ENCODE peak calls at places on chromosomes 11 and 22, in five cellular contexts. K, R, C, F and B are unnamed samples.

GRCh38 chr11:33949201-33949913 is 57.5 kb upstream of the LMO2 start:
- DNase-seq in R (no peak), C (no peak), F (no peak), K (no peak), B (no peak)

GRCh38 chr22:24049978-24050377 is 38.9 kb downstream of the CABIN1 start:
- DNase-seq in F (no peak), K (no peak), C (no peak), R (peak; percentile 14), B (no peak)

GRCh38 chr11:911031-911889 is 650 bp upstream of the CHID1 start:
- DNase-seq in R (peak; percentile 55), K (peak; percentile 35), F (no peak), C (no peak), B (no peak)

GRCh38 chr11:18721576-18722292 is 4.3 kb downstream of the IGSF22 start:
- DNase-seq in F (no peak), K (peak; percentile 64), C (peak; percentile 67), R (peak; percentile 74), B (peak; percentile 61)

GRCh38 chr22:41782316-41782715 is 18.2 kb upstream of the CCDC134 start:
- DNase-seq in R (no peak), F (no peak), C (no peak), K (no peak), B (no peak)

GRCh38 chr11:116851631-116852030 is 14.2 kb upstream of the APOA1 start:
- DNase-seq in K (no peak), R (no peak), C (no peak), F (no peak), B (no peak)

GRCh38 chr22:43826142-43827093 is 14.3 kb upstream of the EFCAB6 start:
- DNase-seq in C (peak; percentile 58), F (no peak), R (no peak), K (peak; percentile 46), B (no peak)

GRCh38 chr11:127106142-127106541 is 105.6 kb upstream of the KIRREL3 start:
- DNase-seq in R (no peak), K (no peak), F (no peak), C (no peak), B (no peak)

GRCh38 chr11:19374189-19374588 is 133.4 kb upstream of the E2F8 start:
- DNase-seq in F (no peak), C (no peak), R (no peak), K (peak; percentile 70), B (no peak)

GRCh38 chr11:110858556-110858921 is 146.3 kb upstream of the ARHGAP20 start:
- DNase-seq in R (no peak), F (peak; percentile 77), C (no peak), K (no peak), B (peak; percentile 87)

GRCh38 chr22:29610780-29611179 is 7.3 kb downstream of the NF2 start:
- DNase-seq in F (no peak), K (no peak), R (no peak), C (no peak), B (no peak)

GRCh38 chr11:17991799-17992433 is 20.9 kb downstream of the SERGEF start:
- DNase-seq in K (peak; percentile 70), F (no peak), R (peak; percentile 56), C (no peak), B (no peak)

GRCh38 chr11:32231909-32232493 is 141.1 kb downstream of the RCN1 start:
- DNase-seq in F (no peak), K (peak; percentile 53), R (no peak), C (no peak), B (no peak)
- TF ChIP-seq EP300 in F (no peak), K (no peak), R (no peak), C (no peak), B (no peak)

GRCh38 chr11:88341852-88342251 is 4.3 kb upstream of the CTSC start:
- DNase-seq in C (no peak), R (no peak), F (no peak), K (peak; percentile 6), B (no peak)

GRCh38 chr11:88335284-88335683 is 2.3 kb downstream of the CTSC start:
- DNase-seq in F (no peak), C (no peak), R (no peak), K (no peak), B (no peak)

GRCh38 chr11:88340366-88340930 is 2.9 kb upstream of the CTSC start:
- DNase-seq in R (no peak), K (no peak), C (no peak), F (no peak), B (no peak)

GRCh38 chr11:88338223-88338661 is 706 bp upstream of the CTSC start:
- DNase-seq in C (no peak), F (peak; percentile 77), R (peak; percentile 29), K (peak; percentile 57), B (peak; percentile 31)

GRCh38 chr11:88337342-88338222 is at the start of gene CTSC:
- DNase-seq in F (peak; percentile 96), K (peak; percentile 87), R (peak; percentile 90), C (peak; percentile 94), B (peak; percentile 89)
- TF ChIP-seq EP300 in F (no peak), K (no peak), R (peak; percentile 51), C (no peak), B (peak; percentile 91)

DNA sequence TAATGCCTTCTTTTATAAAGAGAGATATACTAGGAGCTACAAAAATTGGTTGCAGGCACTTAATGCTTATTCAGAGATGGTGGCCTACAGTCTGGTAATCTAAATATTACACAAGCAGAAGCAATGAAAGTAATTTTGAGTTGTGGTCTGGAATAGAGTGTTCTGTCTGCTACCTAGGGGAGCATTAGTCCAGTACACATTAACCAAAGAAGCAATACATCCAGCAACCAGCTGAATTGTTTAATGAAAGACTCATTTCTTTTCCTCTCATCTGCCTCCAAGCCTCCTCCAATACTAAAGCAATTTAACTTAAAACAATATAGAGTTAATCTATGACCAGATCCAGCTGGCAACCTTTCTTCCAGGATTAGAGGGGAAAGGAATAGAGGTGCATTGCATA is 877.1 kb upstream of the CNTN5 start:
- DNase-seq in R (no peak), C (no peak), F (no peak), K (no peak), B (no peak)
- TF ChIP-seq EP300 in R (no peak), C (no peak), F (no peak), K (no peak), B (no peak)

GRCh38 chr22:36386900-36387663 is 685 bp downstream of the MYH9 start:
- DNase-seq in F (peak; percentile 88), K (no peak), C (peak; percentile 71), R (peak; percentile 30), B (no peak)
- TF ChIP-seq EP300 in F (no peak), K (no peak), C (no peak), R (no peak), B (peak; percentile 6)

GRCh38 chr11:62545437-62546243 is 966 bp downstream of the AHNAK start:
- DNase-seq in C (peak; percentile 98), R (peak; percentile 87), F (peak; percentile 97), K (peak; percentile 86), B (peak; percentile 92)
- TF ChIP-seq EP300 in C (no peak), R (peak; percentile 66), F (no peak), K (no peak), B (peak; percentile 53)

DNA sequence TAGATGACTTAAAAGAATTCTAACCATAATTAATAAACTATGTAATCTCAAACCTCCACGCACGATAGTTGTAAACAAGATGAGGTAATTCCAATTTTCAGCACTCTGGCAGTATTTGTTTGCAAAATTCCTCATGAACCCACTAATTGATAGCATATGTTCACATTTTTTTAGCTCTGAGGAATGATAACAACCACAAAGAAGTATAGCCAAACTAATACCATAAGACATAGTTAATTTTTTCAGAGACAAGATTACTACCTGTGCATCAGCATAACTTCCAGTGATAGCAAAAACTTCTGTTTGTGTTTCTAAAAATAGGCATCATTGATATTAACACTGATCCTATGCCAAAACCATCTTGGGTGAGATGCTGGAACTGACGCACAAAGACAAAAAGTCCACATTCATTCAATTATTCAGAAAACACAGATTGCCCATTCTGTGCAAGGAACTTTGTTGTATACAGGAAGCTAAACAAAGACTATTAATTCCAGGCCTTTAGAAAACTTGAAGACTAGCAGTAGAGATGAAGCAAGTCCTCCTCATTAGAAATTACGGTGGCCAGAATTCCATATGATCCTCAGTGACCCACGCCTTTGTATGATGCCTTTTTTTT is 57.7 kb downstream of the PDGFD start:
- DNase-seq in R (no peak), F (no peak), K (no peak), C (no peak), B (no peak)
- TF ChIP-seq EP300 in R (no peak), F (no peak), K (no peak), C (no peak), B (no peak)

GRCh38 chr11:130670200-130670599 is 221.8 kb downstream of the ADAMTS15 start:
- DNase-seq in C (no peak), F (no peak), R (no peak), K (no peak), B (no peak)
- TF ChIP-seq EP300 in C (no peak), F (peak; percentile 8), R (no peak), K (no peak), B (no peak)